ENCODE peak calls at places on chromosomes 11 and 22, in nine cellular contexts. One of them, this sample, is unnamed. For H3K27me3 and H3K36me3, the result is how much of the 10 kb centered on the place peaks cover.

GRCh38 chr11:28730889-28731288 is 622.7 kb downstream of the METTL15 start:
- DNase-seq in breast epithelium: no peak
- DNase-seq in pancreas: no peak
- DNase-seq in bronchial epithelial cell: no peak
- DNase-seq in PC-3: no peak
- DNase-seq in aorta: no peak
- DNase-seq in CD8-positive, alpha-beta memory T cell: no peak
- DNase-seq in cardiac muscle cell: no peak
- DNase-seq in heart right ventricle: no peak
- DNase-seq in this sample: no peak

GRCh38 chr11:47302853-47303252 is 32.9 kb downstream of the MADD start:
- DNase-seq in aorta: no peak
- DNase-seq in pancreas: no peak
- DNase-seq in cardiac muscle cell: no peak
- DNase-seq in heart right ventricle: no peak
- DNase-seq in breast epithelium: no peak
- DNase-seq in bronchial epithelial cell: no peak
- DNase-seq in PC-3: no peak
- DNase-seq in CD8-positive, alpha-beta memory T cell: no peak
- DNase-seq in this sample: no peak

GRCh38 chr11:76067099-76067498 is 139.2 kb downstream of the WNT11 start:
- DNase-seq in CD8-positive, alpha-beta memory T cell: no peak
- DNase-seq in PC-3: no peak
- DNase-seq in heart right ventricle: no peak
- DNase-seq in pancreas: peak
- DNase-seq in cardiac muscle cell: no peak
- DNase-seq in aorta: no peak
- DNase-seq in bronchial epithelial cell: no peak
- DNase-seq in breast epithelium: no peak
- DNase-seq in this sample: no peak

GRCh38 chr11:74018331-74019005 is 9.6 kb upstream of the UCP3 start:
- DNase-seq in PC-3: peak
- DNase-seq in bronchial epithelial cell: peak
- DNase-seq in pancreas: peak
- DNase-seq in aorta: peak
- DNase-seq in breast epithelium: peak
- DNase-seq in cardiac muscle cell: peak
- DNase-seq in CD8-positive, alpha-beta memory T cell: no peak
- DNase-seq in heart right ventricle: peak
- DNase-seq in this sample: no peak

GRCh38 chr11:87454246-87454645 is 416.5 kb downstream of the TMEM135 start:
- DNase-seq in pancreas: peak
- DNase-seq in heart right ventricle: no peak
- DNase-seq in aorta: no peak
- DNase-seq in cardiac muscle cell: no peak
- DNase-seq in PC-3: peak
- DNase-seq in CD8-positive, alpha-beta memory T cell: no peak
- DNase-seq in breast epithelium: no peak
- DNase-seq in bronchial epithelial cell: peak
- DNase-seq in this sample: no peak

GRCh38 chr11:83070044-83070877 is 1.4 kb downstream of the RAB30 start:
- DNase-seq in pancreas: no peak
- DNase-seq in cardiac muscle cell: no peak
- DNase-seq in PC-3: peak
- DNase-seq in breast epithelium: no peak
- DNase-seq in CD8-positive, alpha-beta memory T cell: no peak
- DNase-seq in aorta: no peak
- DNase-seq in heart right ventricle: no peak
- DNase-seq in bronchial epithelial cell: peak
- DNase-seq in this sample: peak

GRCh38 chr11:83671295-83671694 is 385.1 kb upstream of the CCDC90B start:
- DNase-seq in pancreas: no peak
- DNase-seq in aorta: no peak
- DNase-seq in cardiac muscle cell: no peak
- DNase-seq in PC-3: peak
- DNase-seq in bronchial epithelial cell: no peak
- DNase-seq in heart right ventricle: no peak
- DNase-seq in breast epithelium: no peak
- DNase-seq in CD8-positive, alpha-beta memory T cell: no peak
- DNase-seq in this sample: no peak

GRCh38 chr22:38572065-38572464 is 2.1 kb upstream of the DMC1 start:
- DNase-seq in pancreas: peak
- DNase-seq in aorta: no peak
- DNase-seq in breast epithelium: no peak
- DNase-seq in CD8-positive, alpha-beta memory T cell: peak
- DNase-seq in heart right ventricle: peak
- DNase-seq in PC-3: peak
- DNase-seq in cardiac muscle cell: peak
- DNase-seq in bronchial epithelial cell: peak
- DNase-seq in this sample: peak

GRCh38 chr11:102447193-102447592 is 5.4 kb downstream of the TMEM123 start:
- DNase-seq in aorta: no peak
- DNase-seq in PC-3: no peak
- DNase-seq in pancreas: no peak
- DNase-seq in cardiac muscle cell: no peak
- DNase-seq in bronchial epithelial cell: no peak
- DNase-seq in heart right ventricle: no peak
- DNase-seq in CD8-positive, alpha-beta memory T cell: peak
- DNase-seq in breast epithelium: no peak
- DNase-seq in this sample: no peak

GRCh38 chr22:29706493-29706892 is 13.3 kb upstream of the CABP7 start:
- DNase-seq in pancreas: no peak
- DNase-seq in bronchial epithelial cell: no peak
- DNase-seq in heart right ventricle: no peak
- DNase-seq in CD8-positive, alpha-beta memory T cell: no peak
- DNase-seq in aorta: no peak
- DNase-seq in cardiac muscle cell: no peak
- DNase-seq in breast epithelium: no peak
- DNase-seq in PC-3: no peak
- DNase-seq in this sample: peak

GRCh38 chr11:46480909-46481308 is 89.3 kb upstream of the CHRM4 start:
- DNase-seq in cardiac muscle cell: no peak
- DNase-seq in CD8-positive, alpha-beta memory T cell: no peak
- DNase-seq in pancreas: no peak
- DNase-seq in PC-3: no peak
- DNase-seq in breast epithelium: no peak
- DNase-seq in bronchial epithelial cell: no peak
- DNase-seq in heart right ventricle: no peak
- DNase-seq in aorta: no peak
- DNase-seq in this sample: no peak

GRCh38 chr11:86799680-86800075 is 664 bp upstream of the PRSS23 start:
- DNase-seq in heart right ventricle: no peak
- DNase-seq in pancreas: no peak
- DNase-seq in breast epithelium: no peak
- DNase-seq in PC-3: no peak
- DNase-seq in CD8-positive, alpha-beta memory T cell: no peak
- DNase-seq in bronchial epithelial cell: no peak
- DNase-seq in cardiac muscle cell: peak
- DNase-seq in aorta: no peak
- DNase-seq in this sample: peak

GRCh38 chr11:71433648-71434450 is 14.3 kb downstream of the DHCR7 start:
- DNase-seq in bronchial epithelial cell: no peak
- DNase-seq in cardiac muscle cell: no peak
- DNase-seq in PC-3: no peak
- DNase-seq in pancreas: no peak
- DNase-seq in aorta: no peak
- DNase-seq in CD8-positive, alpha-beta memory T cell: no peak
- DNase-seq in heart right ventricle: no peak
- DNase-seq in breast epithelium: no peak
- DNase-seq in this sample: no peak

GRCh38 chr11:16607675-16608644 is 130.5 kb upstream of the C11orf58 start:
- DNase-seq in aorta: peak
- DNase-seq in CD8-positive, alpha-beta memory T cell: no peak
- DNase-seq in bronchial epithelial cell: peak
- DNase-seq in breast epithelium: no peak
- DNase-seq in PC-3: no peak
- DNase-seq in cardiac muscle cell: peak
- DNase-seq in pancreas: peak
- DNase-seq in heart right ventricle: peak
- DNase-seq in this sample: peak

GRCh38 chr11:3220521-3221407 is 2.2 kb upstream of the MRGPRG start:
- DNase-seq in pancreas: peak
- DNase-seq in bronchial epithelial cell: no peak
- DNase-seq in cardiac muscle cell: no peak
- DNase-seq in CD8-positive, alpha-beta memory T cell: no peak
- DNase-seq in aorta: peak
- DNase-seq in heart right ventricle: peak
- DNase-seq in breast epithelium: peak
- DNase-seq in PC-3: no peak
- DNase-seq in this sample: peak

GRCh38 chr11:88475991-88476418 is 138.5 kb upstream of the CTSC start:
- DNase-seq in breast epithelium: no peak
- DNase-seq in CD8-positive, alpha-beta memory T cell: no peak
- DNase-seq in cardiac muscle cell: no peak
- DNase-seq in aorta: peak
- DNase-seq in heart right ventricle: no peak
- DNase-seq in bronchial epithelial cell: peak
- DNase-seq in pancreas: no peak
- DNase-seq in PC-3: peak
- DNase-seq in this sample: no peak

GRCh38 chr11:13337986-13338436 is 60.4 kb downstream of the BMAL1 start:
- DNase-seq in bronchial epithelial cell: no peak
- DNase-seq in heart right ventricle: no peak
- DNase-seq in PC-3: no peak
- DNase-seq in breast epithelium: no peak
- DNase-seq in aorta: no peak
- DNase-seq in pancreas: no peak
- DNase-seq in cardiac muscle cell: no peak
- DNase-seq in CD8-positive, alpha-beta memory T cell: no peak
- DNase-seq in this sample: no peak

GRCh38 chr11:77819411-77819920 is 1.1 kb downstream of the RSF1 start:
- DNase-seq in aorta: peak
- DNase-seq in CD8-positive, alpha-beta memory T cell: peak
- DNase-seq in heart right ventricle: peak
- DNase-seq in cardiac muscle cell: peak
- DNase-seq in PC-3: peak
- DNase-seq in pancreas: peak
- DNase-seq in breast epithelium: peak
- DNase-seq in bronchial epithelial cell: peak
- DNase-seq in this sample: peak
- H3K4me3 ChIP-seq in aorta: peak
- H3K4me3 ChIP-seq in CD8-positive, alpha-beta memory T cell: peak
- H3K4me3 ChIP-seq in heart right ventricle: peak
- H3K4me3 ChIP-seq in cardiac muscle cell: peak
- H3K4me3 ChIP-seq in PC-3: peak
- H3K4me3 ChIP-seq in pancreas: peak
- H3K4me3 ChIP-seq in breast epithelium: peak
- H3K4me3 ChIP-seq in bronchial epithelial cell: peak
- H3K4me3 ChIP-seq in this sample: peak

DNA sequence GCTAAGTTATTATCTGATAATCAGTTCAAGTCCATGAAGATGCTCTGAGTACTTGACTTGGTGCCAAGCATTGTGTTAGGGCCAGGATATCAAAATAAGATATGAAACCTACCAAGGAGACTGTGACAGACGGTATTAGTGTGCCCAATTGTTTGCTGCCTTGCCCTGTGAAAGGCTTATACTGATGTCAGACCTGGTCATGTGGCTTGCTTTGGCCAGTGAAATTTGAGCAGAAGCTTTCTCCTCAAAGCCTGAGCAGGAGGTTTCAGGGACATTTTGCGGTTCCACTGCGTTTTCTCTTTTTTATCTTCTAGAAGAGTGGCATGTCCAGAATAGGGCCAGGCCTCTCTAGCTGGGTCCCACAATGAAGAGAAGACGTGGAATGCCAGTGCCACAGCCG is 15.8 kb upstream of the PKNOX2 start:
- DNase-seq in bronchial epithelial cell: no peak
- DNase-seq in heart right ventricle: no peak
- DNase-seq in cardiac muscle cell: no peak
- DNase-seq in pancreas: no peak
- DNase-seq in aorta: no peak
- DNase-seq in CD8-positive, alpha-beta memory T cell: no peak
- DNase-seq in breast epithelium: no peak
- DNase-seq in PC-3: no peak
- DNase-seq in this sample: no peak
- H3K27me3 ChIP-seq in bronchial epithelial cell: under half
- H3K27me3 ChIP-seq in heart right ventricle: under half
- H3K27me3 ChIP-seq in cardiac muscle cell: under half
- H3K27me3 ChIP-seq in pancreas: under half
- H3K27me3 ChIP-seq in aorta: under half
- H3K27me3 ChIP-seq in CD8-positive, alpha-beta memory T cell: under half
- H3K27me3 ChIP-seq in breast epithelium: under half
- H3K27me3 ChIP-seq in PC-3: half or more
- H3K27me3 ChIP-seq in this sample: under half

DNA sequence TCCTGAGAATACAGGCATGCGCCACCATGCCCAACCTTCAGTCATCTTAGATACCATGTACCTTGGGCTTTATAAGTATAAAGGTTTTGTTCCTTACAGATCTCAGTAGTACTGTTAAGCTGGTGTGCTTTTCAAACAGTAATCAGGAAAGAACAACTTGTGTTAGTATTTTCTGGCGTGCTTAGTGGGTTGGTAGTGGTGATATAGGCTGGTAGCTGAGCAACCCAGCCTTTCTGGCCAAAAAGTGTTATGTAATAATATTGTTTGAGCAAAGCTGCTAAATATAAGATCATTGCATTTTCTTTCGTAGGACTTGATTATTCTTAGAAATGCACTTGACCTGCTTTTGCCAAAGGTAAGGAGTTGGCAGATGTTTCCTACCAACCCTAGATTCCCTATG is 6.5 kb downstream of the ADSL start:
- DNase-seq in breast epithelium: no peak
- DNase-seq in PC-3: no peak
- DNase-seq in bronchial epithelial cell: no peak
- DNase-seq in heart right ventricle: no peak
- DNase-seq in aorta: no peak
- DNase-seq in CD8-positive, alpha-beta memory T cell: no peak
- DNase-seq in cardiac muscle cell: no peak
- DNase-seq in pancreas: no peak
- DNase-seq in this sample: no peak
- H3K36me3 ChIP-seq in breast epithelium: under half
- H3K36me3 ChIP-seq in PC-3: under half
- H3K36me3 ChIP-seq in bronchial epithelial cell: under half
- H3K36me3 ChIP-seq in heart right ventricle: half or more
- H3K36me3 ChIP-seq in aorta: under half
- H3K36me3 ChIP-seq in CD8-positive, alpha-beta memory T cell: under half
- H3K36me3 ChIP-seq in cardiac muscle cell: under half
- H3K36me3 ChIP-seq in pancreas: under half
- H3K36me3 ChIP-seq in this sample: under half

DNA sequence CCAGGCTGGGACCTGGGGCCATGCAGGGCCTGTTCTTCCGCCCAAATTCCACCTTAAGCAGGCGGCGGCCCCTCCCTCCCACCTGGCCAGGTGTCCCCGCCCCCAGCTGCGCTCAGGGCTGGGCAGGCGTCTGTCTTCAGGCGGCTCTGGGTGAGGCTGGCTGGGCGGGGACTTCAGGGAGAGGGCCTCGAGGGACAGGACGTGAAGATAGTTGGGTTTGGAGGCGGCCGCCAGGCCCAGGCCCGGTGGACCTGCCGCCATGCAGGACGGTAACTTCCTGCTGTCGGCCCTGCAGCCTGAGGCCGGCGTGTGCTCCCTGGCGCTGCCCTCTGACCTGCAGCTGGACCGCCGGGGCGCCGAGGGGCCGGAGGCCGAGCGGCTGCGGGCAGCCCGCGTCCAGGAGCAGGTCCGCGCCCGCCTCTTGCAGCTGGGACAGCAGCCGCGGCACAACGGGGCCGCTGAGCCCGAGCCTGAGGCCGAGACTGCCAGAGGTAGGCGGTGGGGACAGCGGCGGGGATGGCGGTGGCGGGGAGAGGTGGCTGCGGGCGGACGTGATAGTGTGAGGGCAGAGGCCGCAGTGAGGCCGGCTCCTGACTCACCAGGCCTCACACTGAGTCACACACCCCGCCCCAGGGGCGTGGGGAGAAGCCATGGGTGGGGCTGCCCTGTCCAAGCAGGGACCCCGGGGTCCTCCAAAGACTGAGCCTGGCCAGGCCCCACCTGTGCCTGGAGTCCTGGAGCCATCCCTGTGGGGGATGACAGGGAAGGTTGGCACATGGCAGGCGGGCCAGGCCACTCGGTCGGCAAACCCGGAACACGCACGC is at the start of gene PKP3:
- DNase-seq in pancreas: peak
- DNase-seq in cardiac muscle cell: no peak
- DNase-seq in heart right ventricle: no peak
- DNase-seq in CD8-positive, alpha-beta memory T cell: no peak
- DNase-seq in breast epithelium: peak
- DNase-seq in bronchial epithelial cell: peak
- DNase-seq in PC-3: peak
- DNase-seq in aorta: no peak
- DNase-seq in this sample: peak
- H3K4me3 ChIP-seq in pancreas: peak
- H3K4me3 ChIP-seq in cardiac muscle cell: no peak
- H3K4me3 ChIP-seq in heart right ventricle: no peak
- H3K4me3 ChIP-seq in CD8-positive, alpha-beta memory T cell: no peak
- H3K4me3 ChIP-seq in breast epithelium: peak
- H3K4me3 ChIP-seq in bronchial epithelial cell: peak
- H3K4me3 ChIP-seq in PC-3: peak
- H3K4me3 ChIP-seq in aorta: no peak
- H3K4me3 ChIP-seq in this sample: peak